ENCODE peak calls at places on chromosomes 2 and 18, in ten cellular contexts. One of them, this sample, is unnamed.

GRCh38 chr2:104872866-104873688 is 19.2 kb downstream of the POU3F3 start:
- DNase-seq in lower lobe of right lung: peak; percentile 69
- DNase-seq in chondrocyte: no peak
- DNase-seq in tibial artery: no peak
- DNase-seq in stomach: peak; percentile 57
- DNase-seq in psoas muscle: no peak
- DNase-seq in GM12864: peak; percentile 21
- DNase-seq in PC-9: peak; percentile 29
- DNase-seq in Calu3: peak; percentile 69
- DNase-seq in kidney: peak; percentile 92
- DNase-seq in this sample: peak; percentile 85

GRCh38 chr18:28875059-28875458 is 698.1 kb upstream of the CDH2 start:
- DNase-seq in lower lobe of right lung: no peak
- DNase-seq in chondrocyte: no peak
- DNase-seq in tibial artery: no peak
- DNase-seq in stomach: no peak
- DNase-seq in psoas muscle: no peak
- DNase-seq in GM12864: no peak
- DNase-seq in PC-9: no peak
- DNase-seq in Calu3: no peak
- DNase-seq in kidney: no peak
- DNase-seq in this sample: no peak

GRCh38 chr2:85861650-85862049 is 27.1 kb downstream of the ST3GAL5 start:
- DNase-seq in lower lobe of right lung: no peak
- DNase-seq in chondrocyte: no peak
- DNase-seq in tibial artery: no peak
- DNase-seq in stomach: no peak
- DNase-seq in psoas muscle: no peak
- DNase-seq in GM12864: no peak
- DNase-seq in PC-9: no peak
- DNase-seq in Calu3: no peak
- DNase-seq in kidney: no peak
- DNase-seq in this sample: no peak

GRCh38 chr2:202171246-202171833 is 67.1 kb downstream of the SUMO1 start:
- DNase-seq in lower lobe of right lung: no peak
- DNase-seq in chondrocyte: no peak
- DNase-seq in tibial artery: no peak
- DNase-seq in stomach: no peak
- DNase-seq in psoas muscle: no peak
- DNase-seq in GM12864: no peak
- DNase-seq in PC-9: no peak
- DNase-seq in Calu3: no peak
- DNase-seq in kidney: no peak
- DNase-seq in this sample: no peak

GRCh38 chr18:9987355-9987754 is 73.5 kb downstream of the VAPA start:
- DNase-seq in lower lobe of right lung: no peak
- DNase-seq in chondrocyte: no peak
- DNase-seq in tibial artery: no peak
- DNase-seq in stomach: no peak
- DNase-seq in psoas muscle: no peak
- DNase-seq in GM12864: no peak
- DNase-seq in PC-9: no peak
- DNase-seq in Calu3: no peak
- DNase-seq in kidney: no peak
- DNase-seq in this sample: no peak

GRCh38 chr2:200411831-200412230 is 98.0 kb downstream of the KCTD18 start:
- DNase-seq in lower lobe of right lung: no peak
- DNase-seq in chondrocyte: no peak
- DNase-seq in tibial artery: no peak
- DNase-seq in stomach: no peak
- DNase-seq in psoas muscle: no peak
- DNase-seq in GM12864: no peak
- DNase-seq in PC-9: no peak
- DNase-seq in Calu3: peak; percentile 26
- DNase-seq in kidney: no peak
- DNase-seq in this sample: no peak

GRCh38 chr2:31137211-31138036 is 816 bp downstream of the GALNT14 start:
- DNase-seq in lower lobe of right lung: no peak
- DNase-seq in chondrocyte: no peak
- DNase-seq in tibial artery: no peak
- DNase-seq in stomach: no peak
- DNase-seq in psoas muscle: peak; percentile 15
- DNase-seq in GM12864: no peak
- DNase-seq in PC-9: peak; percentile 2
- DNase-seq in Calu3: peak; percentile 42
- DNase-seq in kidney: peak; percentile 71
- DNase-seq in this sample: peak; percentile 48

GRCh38 chr2:232528746-232529445 is 2.9 kb downstream of the CHRND start:
- DNase-seq in lower lobe of right lung: peak; percentile 38
- DNase-seq in chondrocyte: peak; percentile 59
- DNase-seq in tibial artery: no peak
- DNase-seq in stomach: no peak
- DNase-seq in psoas muscle: no peak
- DNase-seq in GM12864: no peak
- DNase-seq in PC-9: no peak
- DNase-seq in Calu3: no peak
- DNase-seq in kidney: peak; percentile 53
- DNase-seq in this sample: no peak

GRCh38 chr2:150878347-150878746 is 383.3 kb downstream of the RBM43 start:
- DNase-seq in lower lobe of right lung: no peak
- DNase-seq in chondrocyte: no peak
- DNase-seq in tibial artery: no peak
- DNase-seq in stomach: no peak
- DNase-seq in psoas muscle: no peak
- DNase-seq in GM12864: no peak
- DNase-seq in PC-9: no peak
- DNase-seq in Calu3: peak; percentile 20
- DNase-seq in kidney: no peak
- DNase-seq in this sample: no peak

GRCh38 chr2:236815746-236816145 is 246.1 kb downstream of the ACKR3 start:
- DNase-seq in lower lobe of right lung: no peak
- DNase-seq in chondrocyte: no peak
- DNase-seq in tibial artery: no peak
- DNase-seq in stomach: no peak
- DNase-seq in psoas muscle: no peak
- DNase-seq in GM12864: no peak
- DNase-seq in PC-9: no peak
- DNase-seq in Calu3: no peak
- DNase-seq in kidney: no peak
- DNase-seq in this sample: no peak

GRCh38 chr18:21167641-21168372 is 56.2 kb upstream of the ROCK1 start:
- DNase-seq in lower lobe of right lung: no peak
- DNase-seq in chondrocyte: no peak
- DNase-seq in tibial artery: no peak
- DNase-seq in stomach: peak; percentile 81
- DNase-seq in psoas muscle: no peak
- DNase-seq in GM12864: no peak
- DNase-seq in PC-9: peak; percentile 27
- DNase-seq in Calu3: peak; percentile 66
- DNase-seq in kidney: no peak
- DNase-seq in this sample: no peak

GRCh38 chr2:225270053-225270452 is 129.5 kb upstream of the NYAP2 start:
- DNase-seq in lower lobe of right lung: no peak
- DNase-seq in chondrocyte: no peak
- DNase-seq in tibial artery: no peak
- DNase-seq in stomach: no peak
- DNase-seq in psoas muscle: no peak
- DNase-seq in GM12864: no peak
- DNase-seq in PC-9: no peak
- DNase-seq in Calu3: no peak
- DNase-seq in kidney: no peak
- DNase-seq in this sample: no peak

GRCh38 chr2:164964744-164965143 is 9.4 kb upstream of the SLC38A11 start:
- DNase-seq in lower lobe of right lung: no peak
- DNase-seq in chondrocyte: no peak
- DNase-seq in tibial artery: no peak
- DNase-seq in stomach: no peak
- DNase-seq in psoas muscle: no peak
- DNase-seq in GM12864: no peak
- DNase-seq in PC-9: no peak
- DNase-seq in Calu3: no peak
- DNase-seq in kidney: no peak
- DNase-seq in this sample: no peak

DNA sequence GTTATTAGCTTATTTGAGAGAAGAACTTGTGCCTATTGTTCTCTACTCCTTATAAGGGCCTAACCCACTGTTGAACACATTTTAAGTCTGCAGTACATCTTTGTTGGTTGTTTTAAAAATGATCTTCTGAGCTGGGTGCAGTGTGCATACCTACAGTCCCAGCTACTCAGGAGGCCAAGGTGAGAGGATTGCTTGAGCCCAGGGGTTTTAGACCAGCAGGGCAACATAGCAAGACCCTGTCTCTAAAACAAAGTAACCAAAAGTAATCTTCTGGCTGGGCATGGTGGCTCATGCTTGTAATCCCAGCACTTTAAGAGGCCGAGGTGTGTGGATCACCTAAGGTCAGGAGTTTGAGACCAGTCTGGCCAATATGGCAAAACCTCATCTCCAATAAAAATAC is 25.8 kb upstream of the RAB10 start:
- DNase-seq in lower lobe of right lung: no peak
- DNase-seq in chondrocyte: no peak
- DNase-seq in tibial artery: no peak
- DNase-seq in stomach: no peak
- DNase-seq in psoas muscle: no peak
- DNase-seq in GM12864: no peak
- DNase-seq in PC-9: no peak
- DNase-seq in Calu3: no peak
- DNase-seq in kidney: no peak
- DNase-seq in this sample: no peak
- TF ChIP-seq CTCF in lower lobe of right lung: no peak
- TF ChIP-seq CTCF in chondrocyte: no peak
- TF ChIP-seq CTCF in tibial artery: no peak
- TF ChIP-seq CTCF in stomach: no peak
- TF ChIP-seq CTCF in psoas muscle: no peak
- TF ChIP-seq CTCF in GM12864: no peak
- TF ChIP-seq CTCF in PC-9: no peak
- TF ChIP-seq CTCF in Calu3: no peak
- TF ChIP-seq CTCF in kidney: no peak
- TF ChIP-seq CTCF in this sample: no peak

DNA sequence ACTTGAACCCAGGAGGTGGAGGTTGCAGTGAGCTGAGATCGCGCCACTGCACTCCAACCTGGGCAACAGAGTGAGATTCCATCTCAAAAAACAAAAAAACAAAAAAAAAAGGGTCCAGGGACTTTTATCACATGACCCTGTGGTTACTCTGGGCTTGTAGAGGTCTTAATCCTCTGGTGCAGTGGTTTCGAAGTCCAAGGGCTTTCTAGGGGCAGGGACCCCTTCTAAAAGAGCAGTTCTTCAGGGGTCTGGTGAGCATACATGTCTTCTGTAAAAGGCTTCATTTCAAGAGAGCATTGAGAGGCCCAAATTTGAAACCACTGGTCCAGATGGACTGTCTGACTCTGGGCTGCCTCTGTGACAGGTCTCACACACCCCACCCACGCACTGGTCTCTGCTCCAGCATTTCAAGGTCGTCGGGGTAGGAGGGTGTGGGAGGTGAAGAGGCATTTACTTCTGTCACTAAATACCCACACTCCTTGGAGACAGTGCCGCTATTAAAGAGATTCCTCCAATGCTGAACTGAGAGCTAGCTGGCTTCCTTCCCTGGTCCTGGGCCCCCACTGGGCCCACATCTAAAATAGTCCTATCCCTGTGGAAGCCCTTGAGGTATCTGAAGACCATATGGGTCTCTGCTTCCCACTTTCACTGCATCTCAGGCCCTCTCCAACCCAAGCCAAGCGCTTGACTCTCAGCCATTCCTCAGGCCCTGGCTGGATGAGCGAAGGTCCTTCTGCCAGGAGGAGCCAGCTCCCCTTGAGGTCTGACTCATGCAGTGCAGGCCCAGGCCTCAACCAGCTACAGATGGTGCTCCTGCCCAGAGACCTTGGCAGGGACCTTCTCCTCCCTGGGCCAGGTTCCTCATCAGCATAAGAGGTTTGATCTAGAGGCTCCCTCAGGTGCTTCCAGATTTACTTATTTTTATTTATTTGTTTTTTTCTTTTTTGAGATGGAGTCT is 44.8 kb downstream of the PAX8 start:
- DNase-seq in lower lobe of right lung: no peak
- DNase-seq in chondrocyte: no peak
- DNase-seq in tibial artery: no peak
- DNase-seq in stomach: peak; percentile 61
- DNase-seq in psoas muscle: no peak
- DNase-seq in GM12864: no peak
- DNase-seq in PC-9: peak; percentile 14
- DNase-seq in Calu3: no peak
- DNase-seq in kidney: no peak
- DNase-seq in this sample: peak; percentile 39
- TF ChIP-seq CTCF in lower lobe of right lung: no peak
- TF ChIP-seq CTCF in chondrocyte: peak; percentile 34
- TF ChIP-seq CTCF in tibial artery: no peak
- TF ChIP-seq CTCF in stomach: no peak
- TF ChIP-seq CTCF in psoas muscle: no peak
- TF ChIP-seq CTCF in GM12864: peak; percentile 47
- TF ChIP-seq CTCF in PC-9: no peak
- TF ChIP-seq CTCF in Calu3: no peak
- TF ChIP-seq CTCF in kidney: no peak
- TF ChIP-seq CTCF in this sample: no peak

DNA sequence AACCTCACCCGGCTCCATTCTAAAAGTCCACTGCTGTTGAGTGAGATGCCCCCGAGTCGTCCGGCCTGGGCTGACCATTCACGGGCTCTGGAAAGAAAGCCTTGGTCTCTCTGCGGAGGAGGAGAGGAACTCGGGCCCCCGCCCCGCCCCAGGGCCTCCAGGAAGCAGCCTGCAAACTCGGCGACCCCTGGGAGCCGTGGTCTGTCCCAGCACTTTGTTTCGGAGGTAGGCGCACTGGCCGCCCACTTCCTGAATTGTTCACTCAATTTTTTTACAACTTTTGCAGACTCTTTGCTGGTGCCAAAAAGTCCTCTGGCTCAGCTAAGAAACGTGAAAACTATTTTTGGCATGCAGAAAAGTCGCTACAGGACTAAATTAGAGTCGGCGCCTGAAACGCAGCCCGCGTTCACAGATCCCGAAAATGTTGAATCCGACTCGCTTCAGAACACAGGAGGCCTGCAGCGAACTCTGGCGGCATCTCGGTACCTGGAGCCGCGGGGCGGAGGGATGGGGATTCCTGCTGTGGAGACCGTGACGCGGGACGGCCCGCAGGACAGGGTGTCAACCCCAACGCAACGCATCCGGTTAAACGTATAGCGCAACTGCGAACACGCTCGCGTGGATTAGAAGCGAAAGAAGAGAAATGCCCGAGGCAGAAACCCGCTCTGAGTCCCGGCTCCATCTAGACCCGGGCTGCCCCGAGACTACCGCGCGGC is 1.5 kb downstream of the PXDN start:
- DNase-seq in lower lobe of right lung: peak; percentile 76
- DNase-seq in chondrocyte: peak; percentile 96
- DNase-seq in tibial artery: peak; percentile 90
- DNase-seq in stomach: peak; percentile 36
- DNase-seq in psoas muscle: peak; percentile 77
- DNase-seq in GM12864: no peak
- DNase-seq in PC-9: peak; percentile 77
- DNase-seq in Calu3: no peak
- DNase-seq in kidney: peak; percentile 92
- DNase-seq in this sample: no peak
- TF ChIP-seq CTCF in lower lobe of right lung: peak; percentile 61
- TF ChIP-seq CTCF in chondrocyte: peak; percentile 85
- TF ChIP-seq CTCF in tibial artery: peak; percentile 55
- TF ChIP-seq CTCF in stomach: no peak
- TF ChIP-seq CTCF in psoas muscle: peak; percentile 32
- TF ChIP-seq CTCF in GM12864: no peak
- TF ChIP-seq CTCF in PC-9: peak; percentile 48
- TF ChIP-seq CTCF in Calu3: no peak
- TF ChIP-seq CTCF in kidney: peak; percentile 34
- TF ChIP-seq CTCF in this sample: no peak

GRCh38 chr18:76462326-76462694 is 32.7 kb downstream of the ZNF516 start:
- DNase-seq in lower lobe of right lung: no peak
- DNase-seq in chondrocyte: no peak
- DNase-seq in tibial artery: no peak
- DNase-seq in stomach: no peak
- DNase-seq in psoas muscle: no peak
- DNase-seq in GM12864: no peak
- DNase-seq in PC-9: no peak
- DNase-seq in Calu3: no peak
- DNase-seq in kidney: no peak
- DNase-seq in this sample: peak; percentile 7
- TF ChIP-seq CTCF in lower lobe of right lung: no peak
- TF ChIP-seq CTCF in chondrocyte: no peak
- TF ChIP-seq CTCF in tibial artery: no peak
- TF ChIP-seq CTCF in stomach: no peak
- TF ChIP-seq CTCF in psoas muscle: no peak
- TF ChIP-seq CTCF in GM12864: no peak
- TF ChIP-seq CTCF in PC-9: no peak
- TF ChIP-seq CTCF in Calu3: no peak
- TF ChIP-seq CTCF in kidney: no peak
- TF ChIP-seq CTCF in this sample: no peak